ENCODE peak calls at places on chromosomes 4 and X, in five cellular contexts. G is NCI-H2171 treated with DMSO at 0.1 percent for 48 hours, A is thoracic aorta, L is NCI-H1092, Z is T follicular helper cell. I is an unnamed sample.

GRCh38 chr4:155179216-155179615 is 29.2 kb upstream of the NPY2R start:
- DNase-seq in G (no peak), A (no peak), L (no peak), Z (no peak), I (no peak)

GRCh38 chr4:10296730-10297129 is 160.5 kb downstream of the ZNF518B start:
- DNase-seq in G (no peak), A (no peak), L (no peak), Z (no peak), I (peak)

GRCh38 chr4:3256230-3257124 is 7.5 kb downstream of the MSANTD1 start:
- DNase-seq in G (no peak), A (no peak), L (no peak), Z (no peak), I (no peak)

GRCh38 chrX:150219374-150220185 is 143.5 kb upstream of the MAMLD1 start:
- DNase-seq in G (no peak), A (no peak), L (no peak), Z (no peak), I (peak)

GRCh38 chr4:187887886-187888285 is 107.7 kb upstream of the ZFP42 start:
- DNase-seq in G (no peak), A (no peak), L (no peak), Z (no peak), I (no peak)

GRCh38 chr4:4899202-4899925 is 39.9 kb downstream of the MSX1 start:
- DNase-seq in G (no peak), A (no peak), L (no peak), Z (no peak), I (no peak)

GRCh38 chr4:109985993-109986640 is 73.4 kb downstream of the EGF start:
- DNase-seq in G (peak), A (no peak), L (no peak), Z (no peak), I (no peak)

GRCh38 chr4:61896717-61897116 is 696.6 kb downstream of the ADGRL3 start:
- DNase-seq in G (no peak), A (no peak), L (no peak), Z (no peak), I (no peak)

GRCh38 chr4:169342159-169342865 is 71.6 kb upstream of the SH3RF1 start:
- DNase-seq in G (no peak), A (no peak), L (no peak), Z (no peak), I (no peak)

GRCh38 chrX:109172091-109172602 is 309.7 kb downstream of the GUCY2F start:
- DNase-seq in G (no peak), A (no peak), L (no peak), Z (no peak), I (no peak)

GRCh38 chrX:64996805-64997204 is 20.6 kb upstream of the ZC4H2 start:
- DNase-seq in G (no peak), A (no peak), L (no peak), Z (no peak), I (no peak)

GRCh38 chr4:94127707-94128328 is 79.8 kb upstream of the SMARCAD1 start:
- DNase-seq in G (peak), A (no peak), L (no peak), Z (no peak), I (peak)

GRCh38 chr4:185019451-185020292 is 1.4 kb downstream of the HELT start:
- DNase-seq in G (no peak), A (no peak), L (no peak), Z (no peak), I (peak)

GRCh38 chr4:154082760-154083530 is 294.1 kb upstream of the SFRP2 start:
- DNase-seq in G (no peak), A (no peak), L (no peak), Z (no peak), I (peak)

GRCh38 chr4:102761478-102761790 is 666 bp upstream of the MANBA start:
- DNase-seq in G (no peak), A (no peak), L (no peak), Z (no peak), I (no peak)

GRCh38 chr4:104870495-104871228 is 276.0 kb upstream of the TET2 start:
- DNase-seq in G (no peak), A (no peak), L (no peak), Z (no peak), I (no peak)

GRCh38 chrX:23898412-23898959 is 9.3 kb downstream of the APOO start:
- DNase-seq in G (no peak), A (no peak), L (no peak), Z (no peak), I (no peak)

GRCh38 chr4:26088433-26088928 is 174.5 kb downstream of the SMIM20 start:
- DNase-seq in G (no peak), A (no peak), L (no peak), Z (no peak), I (no peak)

I was measured in GM23338.